ENCODE peak calls at places on chromosomes 5 and 9, in eight cellular contexts. W is A549, X is endothelial cell of umbilical vein, D is cardiac muscle cell, H is pancreas, V is psoas muscle, L is heart left ventricle, C is H1. E is an unnamed sample.

GRCh38 chr9:96126321-96126881 is 175.6 kb downstream of the HSD17B3 start:
- DNase-seq in W (no peak), X (no peak), D (no peak), H (no peak), V (no peak), L (no peak), C (no peak), E (no peak)

GRCh38 chr5:113163328-113163727 is 186.7 kb downstream of the DCP2 start:
- DNase-seq in W (no peak), X (peak; percentile 83), D (peak; percentile 41), H (no peak), V (no peak), L (no peak), C (no peak), E (no peak)

GRCh38 chr5:128539038-128539429 is 989 bp upstream of the FBN2 start:
- DNase-seq in W (peak; percentile 41), X (peak; percentile 38), D (peak; percentile 42), H (no peak), V (no peak), L (no peak), C (no peak), E (no peak)

GRCh38 chr9:89405832-89406231 is 87.5 kb downstream of the SECISBP2 start:
- DNase-seq in W (no peak), X (peak; percentile 30), D (no peak), H (no peak), V (peak; percentile 47), L (peak; percentile 34), C (no peak), E (no peak)

GRCh38 chr5:135833521-135833920 is 942 bp upstream of the SLC25A48 start:
- DNase-seq in W (no peak), X (no peak), D (no peak), H (no peak), V (peak; percentile 30), L (no peak), C (no peak), E (no peak)

GRCh38 chr9:18507151-18507550 is 33.2 kb downstream of the ADAMTSL1 start:
- DNase-seq in W (no peak), X (no peak), D (no peak), H (no peak), V (no peak), L (no peak), C (no peak), E (no peak)

GRCh38 chr9:123607479-123607878 is 251.5 kb downstream of the CRB2 start:
- DNase-seq in W (no peak), X (no peak), D (no peak), H (no peak), V (no peak), L (no peak), C (peak; percentile 16), E (no peak)

GRCh38 chr9:131673531-131673930 is 66.3 kb downstream of the RAPGEF1 start:
- DNase-seq in W (no peak), X (no peak), D (no peak), H (no peak), V (no peak), L (no peak), C (no peak), E (no peak)

GRCh38 chr5:92899611-92900010 is 681.4 kb downstream of the NR2F1-AS1 start:
- DNase-seq in W (no peak), X (no peak), D (no peak), H (no peak), V (no peak), L (no peak), C (no peak), E (no peak)

GRCh38 chr5:119439140-119439625 is 13.1 kb upstream of the HSD17B4 start:
- DNase-seq in W (peak; percentile 29), X (no peak), D (no peak), H (peak; percentile 46), V (no peak), L (no peak), C (no peak), E (peak; percentile 39)

GRCh38 chr9:32577316-32577715 is 4.4 kb upstream of the NDUFB6 start:
- DNase-seq in W (no peak), X (no peak), D (no peak), H (no peak), V (no peak), L (no peak), C (no peak), E (no peak)

GRCh38 chr5:76615759-76616158 is 7.4 kb downstream of the F2RL2 start:
- DNase-seq in W (no peak), X (no peak), D (no peak), H (no peak), V (no peak), L (no peak), C (no peak), E (no peak)

GRCh38 chr5:178241259-178241658 is 8.7 kb upstream of the PHYKPL start:
- DNase-seq in W (no peak), X (peak; percentile 23), D (no peak), H (no peak), V (peak; percentile 66), L (no peak), C (no peak), E (no peak)

GRCh38 chr9:12816656-12817101 is 41.9 kb downstream of the LURAP1L start:
- DNase-seq in W (peak; percentile 68), X (no peak), D (no peak), H (no peak), V (no peak), L (no peak), C (no peak), E (no peak)

GRCh38 chr9:109109962-109110325 is 9.8 kb downstream of the TMEM245 start:
- DNase-seq in W (no peak), X (peak; percentile 36), D (peak; percentile 38), H (no peak), V (no peak), L (no peak), C (no peak), E (no peak)

GRCh38 chr9:134434896-134435506 is 108.7 kb downstream of the RXRA start:
- DNase-seq in W (peak; percentile 88), X (peak; percentile 94), D (peak; percentile 99), H (peak; percentile 98), V (peak; percentile 98), L (peak; percentile 96), C (no peak), E (peak; percentile 94)

GRCh38 chr5:95673076-95673475 is 9.7 kb downstream of the SPATA9 start:
- DNase-seq in W (no peak), X (no peak), D (peak; percentile 76), H (no peak), V (peak; percentile 56), L (no peak), C (no peak), E (no peak)

GRCh38 chr5:155728146-155728856 is 598.7 kb upstream of the SGCD start:
- DNase-seq in W (peak; percentile 64), X (no peak), D (peak; percentile 50), H (peak; percentile 37), V (peak; percentile 75), L (peak; percentile 64), C (no peak), E (peak; percentile 51)

GRCh38 chr9:16267336-16268036 is 603.0 kb downstream of the BNC2 start:
- DNase-seq in W (peak; percentile 64), X (peak; percentile 30), D (peak; percentile 48), H (no peak), V (no peak), L (no peak), C (no peak), E (peak; percentile 60)

GRCh38 chr5:95864944-95865504 is 42.5 kb upstream of the GLRX start:
- DNase-seq in W (no peak), X (no peak), D (no peak), H (no peak), V (no peak), L (no peak), C (no peak), E (no peak)

GRCh38 chr5:176661676-176662075 is 14.4 kb downstream of the TSPAN17 start:
- DNase-seq in W (no peak), X (no peak), D (no peak), H (no peak), V (peak; percentile 32), L (no peak), C (no peak), E (no peak)

GRCh38 chr5:5069851-5070250 is 70.3 kb upstream of the ADAMTS16 start:
- DNase-seq in W (no peak), X (no peak), D (no peak), H (no peak), V (no peak), L (no peak), C (no peak), E (no peak)

GRCh38 chr9:15485836-15486678 is 24.7 kb downstream of the PSIP1 start:
- DNase-seq in W (peak; percentile 21), X (peak; percentile 32), D (peak; percentile 36), H (no peak), V (no peak), L (no peak), C (no peak), E (no peak)

DNA sequence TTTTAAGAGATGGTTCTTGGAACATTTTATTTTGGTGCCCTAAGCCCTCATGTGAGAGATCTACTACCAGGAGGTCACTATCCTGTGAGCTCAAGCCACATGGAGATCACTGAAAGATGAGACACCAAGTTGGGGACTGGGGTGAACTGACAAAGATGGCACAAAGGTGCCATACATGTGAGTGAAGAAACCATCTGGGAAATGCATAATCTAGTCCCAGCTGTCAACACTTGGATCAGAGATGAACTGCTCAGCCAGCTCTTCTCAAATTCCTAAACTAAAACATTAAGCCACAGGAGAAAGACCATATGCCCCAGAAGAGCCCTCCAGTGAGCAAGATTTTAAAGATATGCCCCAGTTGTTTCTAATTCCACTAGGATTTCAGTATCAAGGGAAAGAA is 22.2 kb upstream of the MYOT start:
- DNase-seq in W (no peak), X (no peak), D (no peak), H (no peak), V (no peak), L (no peak), C (no peak), E (no peak)
- H3K4me1 ChIP-seq in W (no peaks in the 10 kb centered on the region), X (peaks cover 3% of the 10 kb centered on the region), D (no peaks in the 10 kb centered on the region), H (no peaks in the 10 kb centered on the region), V (peaks cover 34% of the 10 kb centered on the region), L (peaks cover 19% of the 10 kb centered on the region), C (no peaks in the 10 kb centered on the region), E (no peaks in the 10 kb centered on the region)

DNA sequence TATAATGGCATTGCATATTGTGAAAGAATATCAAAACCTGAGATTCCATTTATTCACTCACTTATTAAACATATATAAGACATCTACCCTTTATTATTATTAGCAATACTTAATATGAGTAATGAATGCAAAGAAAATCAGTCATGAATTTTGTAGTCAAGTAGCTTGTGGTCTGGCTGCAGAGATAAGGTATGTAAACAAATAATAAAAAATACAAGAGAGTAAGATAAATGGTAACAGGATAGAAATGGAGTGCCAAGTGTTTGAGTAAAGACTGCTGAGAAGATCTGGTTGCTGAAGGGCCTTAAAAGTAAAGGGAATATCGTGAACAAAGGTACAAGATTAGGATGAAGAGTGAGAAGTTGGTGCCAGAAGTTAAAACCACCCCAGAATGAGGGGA is 18.4 kb downstream of the TRIM32 start:
- DNase-seq in W (no peak), X (no peak), D (no peak), H (no peak), V (no peak), L (no peak), C (no peak), E (no peak)
- H3K4me1 ChIP-seq in W (peaks cover 9% of the 10 kb centered on the region), X (no peaks in the 10 kb centered on the region), D (no peaks in the 10 kb centered on the region), H (no peaks in the 10 kb centered on the region), V (peaks cover 28% of the 10 kb centered on the region), L (peaks cover 3% of the 10 kb centered on the region), C (peaks cover 3% of the 10 kb centered on the region), E (no peaks in the 10 kb centered on the region)

GRCh38 chr5:143572671-143573070 is 169.2 kb upstream of the NR3C1 start:
- DNase-seq in W (no peak), X (no peak), D (no peak), H (no peak), V (no peak), L (no peak), C (no peak), E (no peak)
- H3K4me1 ChIP-seq in W (peaks cover 19% of the 10 kb centered on the region), X (no peaks in the 10 kb centered on the region), D (no peaks in the 10 kb centered on the region), H (no peaks in the 10 kb centered on the region), V (peaks cover 9% of the 10 kb centered on the region), L (peaks cover 19% of the 10 kb centered on the region), C (peaks cover 2% of the 10 kb centered on the region), E (no peaks in the 10 kb centered on the region)

GRCh38 chr5:126995689-126996088 is 34.7 kb downstream of the MARCHF3 start:
- DNase-seq in W (no peak), X (peak; percentile 21), D (no peak), H (no peak), V (no peak), L (no peak), C (no peak), E (no peak)
- H3K4me1 ChIP-seq in W (no peaks in the 10 kb centered on the region), X (peaks cover 5% of the 10 kb centered on the region), D (peaks cover 25% of the 10 kb centered on the region), H (no peaks in the 10 kb centered on the region), V (peaks cover 17% of the 10 kb centered on the region), L (peaks cover 44% of the 10 kb centered on the region), C (no peaks in the 10 kb centered on the region), E (peaks cover 24% of the 10 kb centered on the region)

E was measured in BE2C.